ENCODE peak calls at places on chromosome 14, in eight cellular contexts. C, N, V, L, S, G, U and X are unnamed samples.

GRCh38 chr14:95774265-95775160 is 60.6 kb upstream of the TCL1A start:
- DNase-seq in L (peak), C (peak), S (no peak), G (peak), V (peak), N (peak), U (peak), X (peak)

GRCh38 chr14:32366256-32366655 is 37.2 kb downstream of the AKAP6 start:
- DNase-seq in L (no peak), G (no peak), S (no peak), C (no peak), V (peak), U (no peak), N (no peak), X (peak)

GRCh38 chr14:54444003-54444402 is 2.8 kb upstream of the CNIH1 start:
- DNase-seq in S (no peak), L (no peak), N (no peak), C (peak), V (peak), U (no peak), G (no peak), X (peak)

GRCh38 chr14:71824816-71825215 is 107.4 kb upstream of the RGS6 start:
- DNase-seq in S (no peak), V (no peak), N (no peak), L (peak), C (no peak), U (peak), G (no peak), X (no peak)

GRCh38 chr14:88611878-88612277 is 49.0 kb downstream of the ZC3H14 start:
- DNase-seq in S (no peak), L (no peak), G (no peak), V (no peak), C (no peak), U (no peak), N (no peak), X (no peak)

GRCh38 chr14:94110552-94111181 is at the start of gene IFI27:
- DNase-seq in N (no peak), S (no peak), V (peak), U (peak), C (no peak), L (no peak), G (peak), X (no peak)

GRCh38 chr14:51006781-51007211 is 62.5 kb upstream of the PYGL start:
- DNase-seq in G (no peak), C (peak), N (peak), S (no peak), U (no peak), L (no peak), V (peak), X (peak)

GRCh38 chr14:69077841-69078240 is 75.1 kb downstream of the DCAF5 start:
- DNase-seq in V (peak), N (no peak), L (no peak), U (no peak), S (no peak), G (no peak), C (no peak), X (peak)

GRCh38 chr14:87993485-87993809 is 465 bp upstream of the GALC start:
- DNase-seq in L (no peak), V (no peak), C (no peak), N (no peak), U (no peak), S (no peak), G (no peak), X (no peak)

GRCh38 chr14:84591827-84592540 is 938.0 kb upstream of the FLRT2 start:
- DNase-seq in V (no peak), S (no peak), L (no peak), U (no peak), C (no peak), G (no peak), N (peak), X (no peak)